ENCODE peak calls at places on chromosomes 7 and 10, in eight cellular contexts. One of them, this sample, is unnamed.

GRCh38 chr7:133742709-133743538 is 384.2 kb upstream of the LRGUK start:
- DNase-seq in cardiac muscle cell: peak; percentile 54
- DNase-seq in fibroblast of mammary gland: peak; percentile 38
- DNase-seq in NCI-H1417 treated with DMSO at 0.1 percent for 48 hours: no peak
- DNase-seq in amygdala: no peak
- DNase-seq in lower lobe of right lung: no peak
- DNase-seq in nephron progenitor cell: no peak
- DNase-seq in AG20443: peak; percentile 22
- DNase-seq in this sample: no peak

GRCh38 chr7:11458736-11459483 is 373.1 kb downstream of the THSD7A start:
- DNase-seq in cardiac muscle cell: peak; percentile 93
- DNase-seq in fibroblast of mammary gland: peak; percentile 95
- DNase-seq in NCI-H1417 treated with DMSO at 0.1 percent for 48 hours: no peak
- DNase-seq in amygdala: no peak
- DNase-seq in lower lobe of right lung: no peak
- DNase-seq in nephron progenitor cell: no peak
- DNase-seq in AG20443: peak; percentile 11
- DNase-seq in this sample: no peak

GRCh38 chr7:48781783-48782182 is 142.6 kb upstream of the CDC14C start:
- DNase-seq in cardiac muscle cell: no peak
- DNase-seq in fibroblast of mammary gland: peak; percentile 7
- DNase-seq in NCI-H1417 treated with DMSO at 0.1 percent for 48 hours: no peak
- DNase-seq in amygdala: no peak
- DNase-seq in lower lobe of right lung: no peak
- DNase-seq in nephron progenitor cell: no peak
- DNase-seq in AG20443: no peak
- DNase-seq in this sample: no peak

GRCh38 chr7:139618482-139619366 is 95.2 kb downstream of the CLEC2L start:
- DNase-seq in cardiac muscle cell: peak; percentile 55
- DNase-seq in fibroblast of mammary gland: peak; percentile 47
- DNase-seq in NCI-H1417 treated with DMSO at 0.1 percent for 48 hours: no peak
- DNase-seq in amygdala: peak; percentile 55
- DNase-seq in lower lobe of right lung: no peak
- DNase-seq in nephron progenitor cell: peak; percentile 42
- DNase-seq in AG20443: peak; percentile 71
- DNase-seq in this sample: no peak

GRCh38 chr10:112988839-112989406 is 38.9 kb downstream of the TCF7L2 start:
- DNase-seq in cardiac muscle cell: no peak
- DNase-seq in fibroblast of mammary gland: no peak
- DNase-seq in NCI-H1417 treated with DMSO at 0.1 percent for 48 hours: no peak
- DNase-seq in amygdala: no peak
- DNase-seq in lower lobe of right lung: no peak
- DNase-seq in nephron progenitor cell: no peak
- DNase-seq in AG20443: no peak
- DNase-seq in this sample: no peak

GRCh38 chr7:96773483-96773882 is 63.8 kb upstream of the SEM1 start:
- DNase-seq in cardiac muscle cell: no peak
- DNase-seq in fibroblast of mammary gland: no peak
- DNase-seq in NCI-H1417 treated with DMSO at 0.1 percent for 48 hours: no peak
- DNase-seq in amygdala: no peak
- DNase-seq in lower lobe of right lung: no peak
- DNase-seq in nephron progenitor cell: no peak
- DNase-seq in AG20443: no peak
- DNase-seq in this sample: no peak

GRCh38 chr7:7970113-7970619 is 1.6 kb downstream of the GLCCI1 start:
- DNase-seq in cardiac muscle cell: no peak
- DNase-seq in fibroblast of mammary gland: no peak
- DNase-seq in NCI-H1417 treated with DMSO at 0.1 percent for 48 hours: no peak
- DNase-seq in amygdala: no peak
- DNase-seq in lower lobe of right lung: no peak
- DNase-seq in nephron progenitor cell: peak; percentile 48
- DNase-seq in AG20443: no peak
- DNase-seq in this sample: no peak

GRCh38 chr7:43018446-43018845 is 86.3 kb downstream of the MRPL32 start:
- DNase-seq in cardiac muscle cell: no peak
- DNase-seq in fibroblast of mammary gland: peak; percentile 55
- DNase-seq in NCI-H1417 treated with DMSO at 0.1 percent for 48 hours: no peak
- DNase-seq in amygdala: no peak
- DNase-seq in lower lobe of right lung: no peak
- DNase-seq in nephron progenitor cell: no peak
- DNase-seq in AG20443: no peak
- DNase-seq in this sample: no peak

GRCh38 chr7:6423942-6424701 is 23.6 kb downstream of the DAGLB start:
- DNase-seq in cardiac muscle cell: no peak
- DNase-seq in fibroblast of mammary gland: peak; percentile 54
- DNase-seq in NCI-H1417 treated with DMSO at 0.1 percent for 48 hours: no peak
- DNase-seq in amygdala: no peak
- DNase-seq in lower lobe of right lung: peak; percentile 66
- DNase-seq in nephron progenitor cell: no peak
- DNase-seq in AG20443: peak; percentile 69
- DNase-seq in this sample: no peak

GRCh38 chr7:53602817-53603418 is 567.5 kb downstream of the POM121L12 start:
- DNase-seq in cardiac muscle cell: no peak
- DNase-seq in fibroblast of mammary gland: no peak
- DNase-seq in NCI-H1417 treated with DMSO at 0.1 percent for 48 hours: no peak
- DNase-seq in amygdala: no peak
- DNase-seq in lower lobe of right lung: no peak
- DNase-seq in nephron progenitor cell: no peak
- DNase-seq in AG20443: no peak
- DNase-seq in this sample: no peak

GRCh38 chr7:129343099-129343700 is 91.0 kb upstream of the STRIP2 start:
- DNase-seq in cardiac muscle cell: peak; percentile 66
- DNase-seq in fibroblast of mammary gland: peak; percentile 71
- DNase-seq in NCI-H1417 treated with DMSO at 0.1 percent for 48 hours: peak; percentile 12
- DNase-seq in amygdala: no peak
- DNase-seq in lower lobe of right lung: no peak
- DNase-seq in nephron progenitor cell: no peak
- DNase-seq in AG20443: peak; percentile 46
- DNase-seq in this sample: no peak

GRCh38 chr10:43380610-43381222 is 9.3 kb downstream of the FXYD4 start:
- DNase-seq in cardiac muscle cell: peak; percentile 58
- DNase-seq in fibroblast of mammary gland: peak; percentile 15
- DNase-seq in NCI-H1417 treated with DMSO at 0.1 percent for 48 hours: no peak
- DNase-seq in amygdala: no peak
- DNase-seq in lower lobe of right lung: no peak
- DNase-seq in nephron progenitor cell: no peak
- DNase-seq in AG20443: no peak
- DNase-seq in this sample: no peak

GRCh38 chr7:129438839-129439640 is 4.8 kb downstream of the STRIP2 start:
- DNase-seq in cardiac muscle cell: peak; percentile 54
- DNase-seq in fibroblast of mammary gland: peak; percentile 82
- DNase-seq in NCI-H1417 treated with DMSO at 0.1 percent for 48 hours: no peak
- DNase-seq in amygdala: no peak
- DNase-seq in lower lobe of right lung: no peak
- DNase-seq in nephron progenitor cell: no peak
- DNase-seq in AG20443: no peak
- DNase-seq in this sample: no peak

GRCh38 chr7:91293136-91293535 is 28.9 kb downstream of the FZD1 start:
- DNase-seq in cardiac muscle cell: no peak
- DNase-seq in fibroblast of mammary gland: no peak
- DNase-seq in NCI-H1417 treated with DMSO at 0.1 percent for 48 hours: no peak
- DNase-seq in amygdala: no peak
- DNase-seq in lower lobe of right lung: no peak
- DNase-seq in nephron progenitor cell: no peak
- DNase-seq in AG20443: no peak
- DNase-seq in this sample: no peak

GRCh38 chr7:41816111-41816510 is 113.2 kb upstream of the INHBA start:
- DNase-seq in cardiac muscle cell: peak; percentile 19
- DNase-seq in fibroblast of mammary gland: no peak
- DNase-seq in NCI-H1417 treated with DMSO at 0.1 percent for 48 hours: no peak
- DNase-seq in amygdala: peak; percentile 6
- DNase-seq in lower lobe of right lung: no peak
- DNase-seq in nephron progenitor cell: no peak
- DNase-seq in AG20443: no peak
- DNase-seq in this sample: no peak

GRCh38 chr10:34121974-34122282 is 693.2 kb downstream of the PARD3 start:
- DNase-seq in cardiac muscle cell: peak; percentile 70
- DNase-seq in fibroblast of mammary gland: no peak
- DNase-seq in NCI-H1417 treated with DMSO at 0.1 percent for 48 hours: no peak
- DNase-seq in amygdala: no peak
- DNase-seq in lower lobe of right lung: no peak
- DNase-seq in nephron progenitor cell: no peak
- DNase-seq in AG20443: no peak
- DNase-seq in this sample: no peak

GRCh38 chr7:572013-572667 is 52.5 kb upstream of the PDGFA start:
- DNase-seq in cardiac muscle cell: no peak
- DNase-seq in fibroblast of mammary gland: no peak
- DNase-seq in NCI-H1417 treated with DMSO at 0.1 percent for 48 hours: no peak
- DNase-seq in amygdala: no peak
- DNase-seq in lower lobe of right lung: peak; percentile 34
- DNase-seq in nephron progenitor cell: no peak
- DNase-seq in AG20443: no peak
- DNase-seq in this sample: no peak

GRCh38 chr7:93365341-93365740 is 133.2 kb downstream of the VPS50 start:
- DNase-seq in cardiac muscle cell: no peak
- DNase-seq in fibroblast of mammary gland: no peak
- DNase-seq in NCI-H1417 treated with DMSO at 0.1 percent for 48 hours: no peak
- DNase-seq in amygdala: no peak
- DNase-seq in lower lobe of right lung: no peak
- DNase-seq in nephron progenitor cell: no peak
- DNase-seq in AG20443: no peak
- DNase-seq in this sample: no peak

GRCh38 chr10:11305825-11306601 is 288.3 kb downstream of the CELF2 start:
- DNase-seq in cardiac muscle cell: no peak
- DNase-seq in fibroblast of mammary gland: no peak
- DNase-seq in NCI-H1417 treated with DMSO at 0.1 percent for 48 hours: no peak
- DNase-seq in amygdala: no peak
- DNase-seq in lower lobe of right lung: no peak
- DNase-seq in nephron progenitor cell: no peak
- DNase-seq in AG20443: no peak
- DNase-seq in this sample: no peak

GRCh38 chr7:22841954-22842353 is 19.3 kb upstream of the TOMM7 start:
- DNase-seq in cardiac muscle cell: no peak
- DNase-seq in fibroblast of mammary gland: peak; percentile 77
- DNase-seq in NCI-H1417 treated with DMSO at 0.1 percent for 48 hours: no peak
- DNase-seq in amygdala: no peak
- DNase-seq in lower lobe of right lung: no peak
- DNase-seq in nephron progenitor cell: peak; percentile 15
- DNase-seq in AG20443: peak; percentile 86
- DNase-seq in this sample: no peak

GRCh38 chr10:116773306-116773705 is 30.9 kb upstream of the HSPA12A start:
- DNase-seq in cardiac muscle cell: no peak
- DNase-seq in fibroblast of mammary gland: no peak
- DNase-seq in NCI-H1417 treated with DMSO at 0.1 percent for 48 hours: no peak
- DNase-seq in amygdala: no peak
- DNase-seq in lower lobe of right lung: no peak
- DNase-seq in nephron progenitor cell: peak; percentile 27
- DNase-seq in AG20443: no peak
- DNase-seq in this sample: no peak

GRCh38 chr7:131067220-131067619 is 260.5 kb upstream of the MKLN1 start:
- DNase-seq in cardiac muscle cell: peak; percentile 25
- DNase-seq in fibroblast of mammary gland: peak; percentile 19
- DNase-seq in NCI-H1417 treated with DMSO at 0.1 percent for 48 hours: no peak
- DNase-seq in amygdala: no peak
- DNase-seq in lower lobe of right lung: no peak
- DNase-seq in nephron progenitor cell: no peak
- DNase-seq in AG20443: no peak
- DNase-seq in this sample: no peak

This sample was measured in effector memory CD4-positive, alpha-beta T cell.